ENCODE peak calls at places on chromosomes 13 and 19, in seven cellular contexts. H is transverse colon, Z is tibial nerve, A is tibial artery, Y is cardiac muscle cell, B is GM23338, E is fibroblast of lung. O is an unnamed sample.
A peak's percentile ranks its signal among the peaks of the same experiment; 100 is the strongest.

GRCh38 chr19:3670796-3671679 is 29.2 kb downstream of the PIP5K1C start:
- DNase-seq in H (peak; percentile 68), Z (peak; percentile 74), A (peak; percentile 89), Y (no peak), B (no peak), E (peak; percentile 70), O (peak; percentile 56)

GRCh38 chr13:100887729-100888151 is 213.1 kb upstream of the TMTC4 start:
- DNase-seq in H (no peak), Z (no peak), A (no peak), Y (peak; percentile 23), B (no peak), E (peak; percentile 79), O (peak; percentile 85)

GRCh38 chr19:35224681-35225604 is 3.6 kb downstream of the FAM187B start:
- DNase-seq in H (peak; percentile 57), Z (no peak), A (no peak), Y (no peak), B (peak; percentile 76), E (no peak), O (no peak)

GRCh38 chr13:112902669-112903068 is 66.3 kb upstream of the MCF2L start:
- DNase-seq in H (no peak), Z (no peak), A (no peak), Y (no peak), B (no peak), E (no peak), O (no peak)

GRCh38 chr19:48887861-48888612 is 10.5 kb downstream of the TULP2 start:
- DNase-seq in H (no peak), Z (no peak), A (no peak), Y (no peak), B (peak; percentile 64), E (no peak), O (no peak)

GRCh38 chr19:56608274-56608964 is 13.3 kb downstream of the ZNF71 start:
- DNase-seq in H (no peak), Z (no peak), A (no peak), Y (no peak), B (no peak), E (no peak), O (no peak)

GRCh38 chr19:7869453-7869909 is 4.7 kb downstream of the PRR36 start:
- DNase-seq in H (peak; percentile 79), Z (no peak), A (no peak), Y (peak; percentile 84), B (peak; percentile 80), E (no peak), O (no peak)

GRCh38 chr13:49641810-49642291 is 13.5 kb downstream of the ARL11 start:
- DNase-seq in H (peak; percentile 33), Z (peak; percentile 19), A (peak; percentile 71), Y (no peak), B (no peak), E (peak; percentile 85), O (peak; percentile 45)

GRCh38 chr19:1027953-1028902 is 1.8 kb downstream of the CNN2 start:
- DNase-seq in H (peak; percentile 84), Z (no peak), A (peak; percentile 67), Y (peak; percentile 86), B (peak; percentile 92), E (peak; percentile 94), O (peak; percentile 89)

GRCh38 chr13:102945324-102945815 is 99.5 kb downstream of the ERCC5 start:
- DNase-seq in H (no peak), Z (no peak), A (no peak), Y (no peak), B (no peak), E (no peak), O (no peak)

GRCh38 chr19:40673377-40673776 is 17.1 kb downstream of the NUMBL start:
- DNase-seq in H (no peak), Z (no peak), A (no peak), Y (no peak), B (no peak), E (no peak), O (no peak)

GRCh38 chr13:73522937-73523336 is 464.1 kb downstream of the KLF5 start:
- DNase-seq in H (no peak), Z (no peak), A (no peak), Y (no peak), B (peak; percentile 34), E (no peak), O (no peak)

GRCh38 chr13:71842003-71842402 is 25.0 kb downstream of the DACH1 start:
- DNase-seq in H (no peak), Z (no peak), A (no peak), Y (no peak), B (no peak), E (no peak), O (no peak)

GRCh38 chr13:113742000-113742441 is 17.0 kb upstream of the TMEM255B start:
- DNase-seq in H (peak; percentile 55), Z (no peak), A (peak; percentile 61), Y (peak; percentile 67), B (peak; percentile 62), E (peak; percentile 22), O (no peak)

GRCh38 chr19:16325161-16325527 is 518 bp downstream of the KLF2 start:
- DNase-seq in H (peak; percentile 39), Z (no peak), A (no peak), Y (peak; percentile 56), B (peak; percentile 71), E (no peak), O (no peak)

GRCh38 chr13:113129921-113130750 is 7.5 kb downstream of the F10 start:
- DNase-seq in H (no peak), Z (no peak), A (no peak), Y (no peak), B (no peak), E (peak; percentile 31), O (no peak)

GRCh38 chr19:2474232-2475017 is 1.5 kb upstream of the GADD45B start:
- DNase-seq in H (peak; percentile 86), Z (peak; percentile 76), A (peak; percentile 86), Y (peak; percentile 90), B (peak; percentile 95), E (peak; percentile 91), O (peak; percentile 83)

GRCh38 chr13:113915012-113915763 is 51.3 kb upstream of the GAS6 start:
- DNase-seq in H (no peak), Z (no peak), A (no peak), Y (no peak), B (no peak), E (no peak), O (no peak)

GRCh38 chr13:64457976-64458375 is 2772.2 kb downstream of the PCDH9 start:
- DNase-seq in H (no peak), Z (no peak), A (no peak), Y (no peak), B (no peak), E (peak; percentile 50), O (no peak)
- H3K4me3 ChIP-seq in H (no peak overlapping the region), Z (no peak overlapping the region), A (no peak overlapping the region), Y (no peak overlapping the region), B (no peak overlapping the region), E (no peak overlapping the region), O (no peak overlapping the region)

GRCh38 chr13:23608704-23609413 is 38.6 kb downstream of the TNFRSF19 start:
- DNase-seq in H (peak; percentile 18), Z (no peak), A (peak; percentile 55), Y (no peak), B (no peak), E (no peak), O (peak; percentile 29)
- H3K27ac ChIP-seq in H (peak overlapping the region; percentile 42), Z (peak overlapping the region; percentile 53), A (no peak overlapping the region), Y (no peak overlapping the region), B (no peak overlapping the region), E (peak overlapping the region; percentile 80), O (peak overlapping the region; percentile 71)

DNA sequence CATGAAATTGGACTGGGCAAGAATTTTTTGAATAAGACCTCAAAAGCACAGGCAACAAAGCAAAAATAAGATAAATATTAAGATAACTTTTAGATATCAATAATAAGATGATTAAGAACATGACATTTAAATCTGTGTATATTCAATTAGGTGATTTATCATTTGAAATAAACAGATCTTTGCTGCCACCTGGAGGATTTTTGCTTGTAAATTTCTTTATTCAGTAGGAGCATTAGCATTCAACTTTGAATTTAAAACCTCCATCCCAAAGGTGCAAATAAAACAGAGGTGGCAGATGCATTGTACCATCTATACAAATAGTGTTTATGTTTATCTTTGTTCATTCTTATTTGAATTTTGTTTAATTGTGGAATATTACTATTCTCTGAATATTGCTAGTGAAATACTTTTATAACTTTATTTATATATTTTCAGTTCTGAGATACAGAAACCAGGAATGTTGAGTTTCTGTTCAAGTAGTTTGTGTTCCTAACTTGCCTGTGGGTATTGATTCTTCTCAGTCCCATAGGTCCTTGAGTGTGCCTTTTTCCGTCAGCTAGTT is 20.9 kb downstream of the COG6 start:
- DNase-seq in H (no peak), Z (no peak), A (no peak), Y (peak; percentile 60), B (peak; percentile 77), E (peak; percentile 37), O (peak; percentile 35)
- TF ChIP-seq CTCF in H (peak; percentile 40), Z (peak; percentile 49), A (peak; percentile 55), Y (peak; percentile 48), B (peak; percentile 59), E (peak; percentile 24), O (peak; percentile 23)

DNA sequence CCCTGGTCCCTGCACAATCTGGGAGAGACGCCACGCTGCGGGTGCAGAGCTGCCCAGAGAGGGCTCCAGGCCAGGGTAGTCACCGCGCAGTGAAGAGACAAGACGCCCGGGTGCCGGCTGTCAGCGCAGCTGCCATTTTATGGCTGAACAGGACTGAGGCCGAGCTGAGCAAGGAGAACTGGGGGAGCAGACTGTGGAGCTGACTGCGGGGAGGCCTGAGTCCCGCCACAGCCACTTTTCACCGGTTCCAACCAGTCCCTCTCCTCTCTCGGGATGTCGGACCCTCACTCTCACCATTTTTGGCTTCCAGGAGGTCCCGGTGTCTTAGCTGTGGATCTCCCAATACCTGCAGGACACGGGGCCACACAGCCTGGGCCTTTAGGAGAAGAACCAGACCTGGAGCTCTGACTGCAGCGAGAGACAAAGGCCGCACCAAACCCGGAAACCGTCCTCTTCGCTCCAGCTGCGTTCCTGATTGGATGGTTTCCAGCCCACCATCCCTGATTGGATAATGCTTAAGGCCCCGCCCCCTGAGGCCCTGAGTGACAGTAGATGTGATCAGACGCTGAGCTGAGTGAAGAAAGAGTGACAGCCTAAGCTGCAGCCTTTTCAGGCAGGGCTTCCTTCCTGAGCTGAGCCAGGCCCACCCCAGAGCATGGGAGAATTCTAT is at the start of gene ZNF626:
- DNase-seq in H (peak; percentile 88), Z (peak; percentile 99), A (peak; percentile 99), Y (peak; percentile 99), B (peak; percentile 100), E (peak; percentile 97), O (peak; percentile 98)
- H3K4me3 ChIP-seq in H (peak within 1 kb of the TSS; percentile 74), Z (peak within 1 kb of the TSS; percentile 62), A (peak within 1 kb of the TSS; percentile 91), Y (peak within 1 kb of the TSS; percentile 91), B (peak within 1 kb of the TSS; percentile 76), E (peak within 1 kb of the TSS; percentile 87), O (peak within 1 kb of the TSS; percentile 82)

GRCh38 chr13:110374644-110375370 is 67.7 kb downstream of the COL4A2 start:
- DNase-seq in H (no peak), Z (no peak), A (no peak), Y (no peak), B (no peak), E (no peak), O (no peak)
- H3K27ac ChIP-seq in H (peak overlapping the region; percentile 1), Z (no peak overlapping the region), A (peak overlapping the region; percentile 81), Y (peak overlapping the region; percentile 5), B (no peak overlapping the region), E (no peak overlapping the region), O (peak overlapping the region; percentile 95)

GRCh38 chr13:98919566-98919965 is 58.3 kb downstream of the DOCK9 start:
- DNase-seq in H (no peak), Z (no peak), A (no peak), Y (no peak), B (no peak), E (no peak), O (no peak)
- TF ChIP-seq CTCF in H (no peak), Z (no peak), A (no peak), Y (no peak), B (no peak), E (no peak), O (no peak)

GRCh38 chr19:18611327-18612050 is 1.2 kb upstream of the TMEM59L start:
- DNase-seq in H (no peak), Z (no peak), A (no peak), Y (no peak), B (peak; percentile 76), E (no peak), O (no peak)
- H3K4me3 ChIP-seq in H (peak overlapping the region; percentile 55), Z (peak overlapping the region; percentile 25), A (peak overlapping the region; percentile 54), Y (peak overlapping the region; percentile 9), B (peak overlapping the region; percentile 76), E (no peak overlapping the region), O (no peak overlapping the region)